ENCODE peak calls at places on chromosomes 5 and 9, in four cellular contexts. One of them, this sample, is unnamed.

GRCh38 chr5:65817936-65818335 is 95.9 kb downstream of the NLN start:
- DNase-seq in lower leg skin: no peak
- DNase-seq in fibroblast of mammary gland: no peak
- DNase-seq in A549: no peak
- DNase-seq in this sample: no peak

GRCh38 chr5:158899792-158900191 is 199.9 kb downstream of the EBF1 start:
- DNase-seq in lower leg skin: peak; percentile 48
- DNase-seq in fibroblast of mammary gland: peak; percentile 91
- DNase-seq in A549: no peak
- DNase-seq in this sample: peak; percentile 43

GRCh38 chr5:54651482-54652076 is 134.0 kb downstream of the SNX18 start:
- DNase-seq in lower leg skin: peak; percentile 72
- DNase-seq in fibroblast of mammary gland: peak; percentile 52
- DNase-seq in A549: no peak
- DNase-seq in this sample: no peak

GRCh38 chr5:150154618-150155134 is 969 bp downstream of the PDGFRB start:
- DNase-seq in lower leg skin: no peak
- DNase-seq in fibroblast of mammary gland: no peak
- DNase-seq in A549: no peak
- DNase-seq in this sample: no peak

GRCh38 chr5:10702911-10703491 is 58.0 kb downstream of the DAP start:
- DNase-seq in lower leg skin: no peak
- DNase-seq in fibroblast of mammary gland: peak; percentile 54
- DNase-seq in A549: no peak
- DNase-seq in this sample: no peak

GRCh38 chr9:87950765-87951488 is 23.4 kb downstream of the CDK20 start:
- DNase-seq in lower leg skin: no peak
- DNase-seq in fibroblast of mammary gland: peak; percentile 42
- DNase-seq in A549: peak; percentile 41
- DNase-seq in this sample: no peak

GRCh38 chr9:93648181-93648580 is 71.8 kb downstream of the PHF2 start:
- DNase-seq in lower leg skin: no peak
- DNase-seq in fibroblast of mammary gland: no peak
- DNase-seq in A549: no peak
- DNase-seq in this sample: no peak

GRCh38 chr9:19283108-19283710 is 52.7 kb downstream of the DENND4C start:
- DNase-seq in lower leg skin: no peak
- DNase-seq in fibroblast of mammary gland: no peak
- DNase-seq in A549: no peak
- DNase-seq in this sample: no peak

GRCh38 chr9:111411266-111411665 is 72.9 kb downstream of the ECPAS start:
- DNase-seq in lower leg skin: no peak
- DNase-seq in fibroblast of mammary gland: no peak
- DNase-seq in A549: no peak
- DNase-seq in this sample: no peak

GRCh38 chr5:21817668-21818419 is 1035.3 kb downstream of the CDH12 start:
- DNase-seq in lower leg skin: no peak
- DNase-seq in fibroblast of mammary gland: peak; percentile 51
- DNase-seq in A549: no peak
- DNase-seq in this sample: no peak

GRCh38 chr5:92909545-92909962 is 671.5 kb downstream of the NR2F1-AS1 start:
- DNase-seq in lower leg skin: no peak
- DNase-seq in fibroblast of mammary gland: no peak
- DNase-seq in A549: peak; percentile 17
- DNase-seq in this sample: no peak

GRCh38 chr9:95413793-95414192 is 96.3 kb upstream of the FANCC start:
- DNase-seq in lower leg skin: no peak
- DNase-seq in fibroblast of mammary gland: no peak
- DNase-seq in A549: no peak
- DNase-seq in this sample: no peak

GRCh38 chr5:15452030-15452429 is 48.0 kb upstream of the FBXL7 start:
- DNase-seq in lower leg skin: no peak
- DNase-seq in fibroblast of mammary gland: no peak
- DNase-seq in A549: no peak
- DNase-seq in this sample: no peak

GRCh38 chr9:127904888-127905728 is 5.7 kb upstream of the ST6GALNAC6 start:
- DNase-seq in lower leg skin: no peak
- DNase-seq in fibroblast of mammary gland: no peak
- DNase-seq in A549: no peak
- DNase-seq in this sample: no peak

GRCh38 chr5:142944140-142944539 is 174.0 kb downstream of the ARHGAP26 start:
- DNase-seq in lower leg skin: no peak
- DNase-seq in fibroblast of mammary gland: no peak
- DNase-seq in A549: no peak
- DNase-seq in this sample: no peak

GRCh38 chr5:140608730-140609520 is 24.1 kb downstream of the CD14 start:
- DNase-seq in lower leg skin: peak; percentile 58
- DNase-seq in fibroblast of mammary gland: no peak
- DNase-seq in A549: no peak
- DNase-seq in this sample: no peak

GRCh38 chr5:10756539-10756938 is 4.5 kb downstream of the DAP start:
- DNase-seq in lower leg skin: no peak
- DNase-seq in fibroblast of mammary gland: peak; percentile 78
- DNase-seq in A549: no peak
- DNase-seq in this sample: no peak

GRCh38 chr5:123199527-123199926 is 110.5 kb downstream of the PRDM6 start:
- DNase-seq in lower leg skin: no peak
- DNase-seq in fibroblast of mammary gland: no peak
- DNase-seq in A549: no peak
- DNase-seq in this sample: no peak

GRCh38 chr9:74496819-74497749 is at the start of gene RORB:
- DNase-seq in lower leg skin: no peak
- DNase-seq in fibroblast of mammary gland: peak; percentile 38
- DNase-seq in A549: peak; percentile 18
- DNase-seq in this sample: no peak

GRCh38 chr9:129140397-129141065 is 29.3 kb downstream of the PTPA start:
- DNase-seq in lower leg skin: no peak
- DNase-seq in fibroblast of mammary gland: peak; percentile 58
- DNase-seq in A549: peak; percentile 35
- DNase-seq in this sample: no peak

GRCh38 chr5:90548069-90548593 is 10.5 kb upstream of the ADGRV1 start:
- DNase-seq in lower leg skin: no peak
- DNase-seq in fibroblast of mammary gland: no peak
- DNase-seq in A549: peak; percentile 80
- DNase-seq in this sample: no peak

GRCh38 chr5:5751496-5751895 is 329.0 kb downstream of the ICE1 start:
- DNase-seq in lower leg skin: no peak
- DNase-seq in fibroblast of mammary gland: no peak
- DNase-seq in A549: no peak
- DNase-seq in this sample: no peak

GRCh38 chr9:10804486-10804885 is 191.7 kb upstream of the PTPRD start:
- DNase-seq in lower leg skin: no peak
- DNase-seq in fibroblast of mammary gland: no peak
- DNase-seq in A549: no peak
- DNase-seq in this sample: no peak

GRCh38 chr5:136047858-136048257 is 19.1 kb downstream of the TGFBI start:
- DNase-seq in lower leg skin: no peak
- DNase-seq in fibroblast of mammary gland: no peak
- DNase-seq in A549: no peak
- DNase-seq in this sample: no peak

GRCh38 chr5:158456756-158457155 is 597.8 kb upstream of the CLINT1 start:
- DNase-seq in lower leg skin: no peak
- DNase-seq in fibroblast of mammary gland: peak; percentile 98
- DNase-seq in A549: peak; percentile 7
- DNase-seq in this sample: peak; percentile 93

GRCh38 chr5:176391479-176391878 is 2.9 kb downstream of the HIGD2A start:
- DNase-seq in lower leg skin: no peak
- DNase-seq in fibroblast of mammary gland: no peak
- DNase-seq in A549: no peak
- DNase-seq in this sample: no peak

GRCh38 chr9:35907732-35908483 is 1.4 kb upstream of the SPAAR start:
- DNase-seq in lower leg skin: peak; percentile 67
- DNase-seq in fibroblast of mammary gland: peak; percentile 99
- DNase-seq in A549: peak; percentile 88
- DNase-seq in this sample: peak; percentile 90

GRCh38 chr9:37839491-37840461 is 39.2 kb downstream of the DCAF10 start:
- DNase-seq in lower leg skin: no peak
- DNase-seq in fibroblast of mammary gland: peak; percentile 12
- DNase-seq in A549: no peak
- DNase-seq in this sample: no peak

GRCh38 chr9:125632321-125633115 is 74.5 kb downstream of the MAPKAP1 start:
- DNase-seq in lower leg skin: no peak
- DNase-seq in fibroblast of mammary gland: no peak
- DNase-seq in A549: no peak
- DNase-seq in this sample: no peak

GRCh38 chr9:3508531-3509374 is 17.0 kb downstream of the RFX3 start:
- DNase-seq in lower leg skin: no peak
- DNase-seq in fibroblast of mammary gland: peak; percentile 5
- DNase-seq in A549: peak; percentile 59
- DNase-seq in this sample: no peak

GRCh38 chr5:43603535-43604363 is 769 bp downstream of the NNT start:
- DNase-seq in lower leg skin: peak; percentile 59
- DNase-seq in fibroblast of mammary gland: peak; percentile 49
- DNase-seq in A549: no peak
- DNase-seq in this sample: peak; percentile 17

GRCh38 chr5:103027267-103027666 is 92.7 kb downstream of the GIN1 start:
- DNase-seq in lower leg skin: no peak
- DNase-seq in fibroblast of mammary gland: no peak
- DNase-seq in A549: no peak
- DNase-seq in this sample: no peak

GRCh38 chr5:103034662-103035392 is 85.1 kb downstream of the GIN1 start:
- DNase-seq in lower leg skin: no peak
- DNase-seq in fibroblast of mammary gland: no peak
- DNase-seq in A549: no peak
- DNase-seq in this sample: no peak

GRCh38 chr5:103035701-103036100 is 84.2 kb downstream of the GIN1 start:
- DNase-seq in lower leg skin: no peak
- DNase-seq in fibroblast of mammary gland: peak; percentile 67
- DNase-seq in A549: no peak
- DNase-seq in this sample: no peak

GRCh38 chr5:103033696-103034095 is 86.2 kb downstream of the GIN1 start:
- DNase-seq in lower leg skin: no peak
- DNase-seq in fibroblast of mammary gland: no peak
- DNase-seq in A549: no peak
- DNase-seq in this sample: no peak

GRCh38 chr5:103031607-103032006 is 88.3 kb downstream of the GIN1 start:
- DNase-seq in lower leg skin: no peak
- DNase-seq in fibroblast of mammary gland: no peak
- DNase-seq in A549: no peak
- DNase-seq in this sample: no peak
- TF ChIP-seq CTCF in lower leg skin: no peak
- TF ChIP-seq CTCF in fibroblast of mammary gland: peak; percentile 32
- TF ChIP-seq CTCF in A549: peak; percentile 29
- TF ChIP-seq CTCF in this sample: peak; percentile 26

GRCh38 chr5:88819332-88819999 is 63.5 kb downstream of the MEF2C start:
- DNase-seq in lower leg skin: no peak
- DNase-seq in fibroblast of mammary gland: no peak
- DNase-seq in A549: no peak
- DNase-seq in this sample: no peak

GRCh38 chr5:88818296-88818695 is 64.7 kb downstream of the MEF2C start:
- DNase-seq in lower leg skin: no peak
- DNase-seq in fibroblast of mammary gland: no peak
- DNase-seq in A549: no peak
- DNase-seq in this sample: no peak

GRCh38 chr5:88820581-88820980 is 62.4 kb downstream of the MEF2C start:
- DNase-seq in lower leg skin: no peak
- DNase-seq in fibroblast of mammary gland: no peak
- DNase-seq in A549: no peak
- DNase-seq in this sample: no peak

GRCh38 chr5:88823201-88823600 is 59.8 kb downstream of the MEF2C start:
- DNase-seq in lower leg skin: no peak
- DNase-seq in fibroblast of mammary gland: no peak
- DNase-seq in A549: no peak
- DNase-seq in this sample: no peak

DNA sequence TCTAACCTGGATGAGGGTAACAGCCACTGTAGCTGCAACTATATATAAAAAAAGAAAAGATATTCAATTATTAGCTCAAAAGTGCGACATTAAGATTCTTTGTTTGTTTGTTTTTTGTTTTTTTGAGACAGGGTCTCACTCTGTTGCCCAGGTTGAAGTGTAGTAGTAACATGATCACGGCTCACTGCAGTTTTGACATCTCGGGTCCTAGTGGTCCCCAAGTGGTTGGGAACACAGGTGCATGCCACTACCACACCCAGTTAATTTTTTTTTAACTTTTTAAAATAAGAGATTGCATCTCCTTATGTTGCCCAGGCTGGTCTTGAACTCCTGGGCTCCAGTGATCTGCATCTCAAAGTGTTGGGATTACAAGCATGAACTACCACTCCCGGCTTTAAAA is 61.8 kb downstream of the MEF2C start:
- DNase-seq in lower leg skin: no peak
- DNase-seq in fibroblast of mammary gland: no peak
- DNase-seq in A549: no peak
- DNase-seq in this sample: no peak
- H3K4me3 ChIP-seq in lower leg skin: no peak overlapping the region
- H3K4me3 ChIP-seq in fibroblast of mammary gland: no peak overlapping the region
- H3K4me3 ChIP-seq in A549: no peak overlapping the region
- H3K4me3 ChIP-seq in this sample: no peak overlapping the region

DNA sequence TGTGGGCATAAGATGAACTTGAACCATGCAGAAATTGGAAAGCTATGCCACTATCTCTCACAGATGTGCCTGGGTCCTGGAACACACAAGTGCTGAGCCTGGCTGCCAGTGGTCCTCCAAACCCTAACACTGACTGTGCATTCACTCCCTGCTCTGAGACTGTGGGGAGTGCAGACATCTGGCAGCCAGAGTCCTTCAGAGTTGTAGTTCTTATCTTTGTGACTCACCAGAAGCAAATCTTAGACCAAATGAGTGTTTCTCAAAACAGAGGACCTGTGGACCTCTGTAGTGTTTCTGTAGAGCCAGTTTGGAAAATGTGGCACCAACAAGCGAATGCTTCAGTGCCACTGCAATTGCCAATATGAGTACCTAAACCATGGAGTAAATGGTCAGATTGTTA is 168.9 kb downstream of the GRIA1 start:
- DNase-seq in lower leg skin: no peak
- DNase-seq in fibroblast of mammary gland: peak; percentile 80
- DNase-seq in A549: no peak
- DNase-seq in this sample: peak; percentile 70
- TF ChIP-seq CTCF in lower leg skin: no peak
- TF ChIP-seq CTCF in fibroblast of mammary gland: no peak
- TF ChIP-seq CTCF in A549: no peak
- TF ChIP-seq CTCF in this sample: no peak

GRCh38 chr9:91419222-91420191 is 4.1 kb downstream of the NFIL3 start:
- DNase-seq in lower leg skin: peak; percentile 84
- DNase-seq in fibroblast of mammary gland: peak; percentile 98
- DNase-seq in A549: peak; percentile 81
- DNase-seq in this sample: peak; percentile 79
- H3K4me3 ChIP-seq in lower leg skin: no peak overlapping the region
- H3K4me3 ChIP-seq in fibroblast of mammary gland: peak overlapping the region; percentile 2
- H3K4me3 ChIP-seq in A549: peak overlapping the region; percentile 15
- H3K4me3 ChIP-seq in this sample: peak overlapping the region; percentile 12

DNA sequence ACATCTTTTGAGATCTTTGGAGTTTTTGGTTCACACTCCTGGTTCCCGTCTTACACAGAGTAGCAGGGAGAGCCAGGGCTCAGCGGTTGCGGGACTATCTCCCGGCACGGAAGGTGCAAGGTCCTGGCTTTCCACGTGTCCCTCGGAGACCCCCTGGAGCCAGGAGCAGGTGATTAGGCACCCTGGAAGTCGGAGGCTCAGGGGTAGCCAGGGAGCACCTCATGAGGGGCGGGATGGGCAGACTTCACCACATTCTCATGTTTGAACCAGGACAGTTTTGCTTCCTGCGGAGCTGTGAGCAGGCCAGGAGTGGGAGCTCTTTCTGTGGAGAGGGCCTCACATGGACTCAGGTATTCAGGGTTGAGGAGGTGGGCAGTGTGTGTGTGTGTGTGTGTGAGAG is 273.7 kb upstream of the IRX1 start:
- DNase-seq in lower leg skin: no peak
- DNase-seq in fibroblast of mammary gland: no peak
- DNase-seq in A549: no peak
- DNase-seq in this sample: no peak
- TF ChIP-seq CTCF in lower leg skin: no peak
- TF ChIP-seq CTCF in fibroblast of mammary gland: no peak
- TF ChIP-seq CTCF in A549: no peak
- TF ChIP-seq CTCF in this sample: no peak

This sample was measured in HFF-Myc.